ENCODE peak calls at places on chromosome 12, in six cellular contexts. Q is psoas muscle, E is PC-9, M is A549, U is esophagus muscularis mucosa, A is Caco-2. H is an unnamed sample. For H3K4me1, the result is how much of the 10 kb centered on the place peaks cover.

GRCh38 chr12:68835333-68835908 is 27.4 kb downstream of the MDM2 start:
- DNase-seq in M (no peak), E (no peak), Q (no peak), U (no peak), A (no peak), H (no peak)

GRCh38 chr12:26187429-26187828 is 7.9 kb upstream of the SSPN start:
- DNase-seq in Q (no peak), U (no peak), E (no peak), M (no peak), A (no peak), H (no peak)

GRCh38 chr12:47825239-47825639 is 5.5 kb upstream of the HDAC7 start:
- DNase-seq in Q (peak), E (peak), U (no peak), A (no peak), M (peak), H (no peak)

GRCh38 chr12:76030378-76031080 is 1.0 kb downstream of the PHLDA1 start:
- DNase-seq in Q (peak), E (peak), A (no peak), M (no peak), U (peak), H (no peak)

GRCh38 chr12:22533155-22533554 is 11.2 kb downstream of the C2CD5 start:
- DNase-seq in U (no peak), Q (no peak), M (no peak), A (no peak), E (no peak), H (no peak)

GRCh38 chr12:44565163-44565562 is 311.0 kb downstream of the NELL2 start:
- DNase-seq in U (no peak), A (no peak), M (no peak), E (no peak), Q (no peak), H (no peak)

GRCh38 chr12:94545937-94546771 is 86.5 kb upstream of the CEP83 start:
- DNase-seq in M (peak), E (peak), A (peak), Q (no peak), U (no peak), H (peak)

GRCh38 chr12:23238957-23239356 is 614.0 kb downstream of the ETNK1 start:
- DNase-seq in A (no peak), Q (no peak), E (no peak), M (no peak), U (no peak), H (no peak)

GRCh38 chr12:132171293-132171967 is 27.2 kb downstream of the NOC4L start:
- DNase-seq in A (no peak), U (no peak), E (no peak), M (no peak), Q (no peak), H (no peak)

GRCh38 chr12:68617160-68617926 is 6.6 kb downstream of the RAP1B start:
- DNase-seq in M (no peak), A (no peak), Q (no peak), E (no peak), U (no peak), H (no peak)

GRCh38 chr12:121576851-121577391 is 3.9 kb downstream of the KDM2B start:
- DNase-seq in E (peak), Q (no peak), U (no peak), M (no peak), A (no peak), H (peak)

GRCh38 chr12:18723752-18724151 is 14.1 kb downstream of the PLCZ1 start:
- DNase-seq in A (no peak), Q (no peak), E (peak), U (no peak), M (peak), H (peak)

GRCh38 chr12:121295746-121296617 is 527 bp downstream of the CAMKK2 start:
- DNase-seq in M (peak), A (peak), U (no peak), Q (peak), E (no peak), H (no peak)

GRCh38 chr12:42705863-42706262 is 116.3 kb upstream of the PRICKLE1 start:
- DNase-seq in U (no peak), A (no peak), M (no peak), E (no peak), Q (peak), H (peak)

GRCh38 chr12:89058393-89058792 is 293.9 kb downstream of the DUSP6 start:
- DNase-seq in U (no peak), M (no peak), E (no peak), A (no peak), Q (no peak), H (no peak)

GRCh38 chr12:11026118-11026517 is 3.7 kb upstream of the TAS2R19 start:
- DNase-seq in U (no peak), Q (no peak), M (no peak), A (no peak), E (no peak), H (no peak)

GRCh38 chr12:64658892-64659481 is 48.7 kb downstream of the RASSF3 start:
- DNase-seq in M (no peak), Q (no peak), U (no peak), E (no peak), A (no peak), H (no peak)

GRCh38 chr12:127928615-127929014 is 338.4 kb upstream of the TMEM132C start:
- DNase-seq in Q (no peak), M (no peak), A (no peak), E (no peak), U (no peak), H (no peak)

DNA sequence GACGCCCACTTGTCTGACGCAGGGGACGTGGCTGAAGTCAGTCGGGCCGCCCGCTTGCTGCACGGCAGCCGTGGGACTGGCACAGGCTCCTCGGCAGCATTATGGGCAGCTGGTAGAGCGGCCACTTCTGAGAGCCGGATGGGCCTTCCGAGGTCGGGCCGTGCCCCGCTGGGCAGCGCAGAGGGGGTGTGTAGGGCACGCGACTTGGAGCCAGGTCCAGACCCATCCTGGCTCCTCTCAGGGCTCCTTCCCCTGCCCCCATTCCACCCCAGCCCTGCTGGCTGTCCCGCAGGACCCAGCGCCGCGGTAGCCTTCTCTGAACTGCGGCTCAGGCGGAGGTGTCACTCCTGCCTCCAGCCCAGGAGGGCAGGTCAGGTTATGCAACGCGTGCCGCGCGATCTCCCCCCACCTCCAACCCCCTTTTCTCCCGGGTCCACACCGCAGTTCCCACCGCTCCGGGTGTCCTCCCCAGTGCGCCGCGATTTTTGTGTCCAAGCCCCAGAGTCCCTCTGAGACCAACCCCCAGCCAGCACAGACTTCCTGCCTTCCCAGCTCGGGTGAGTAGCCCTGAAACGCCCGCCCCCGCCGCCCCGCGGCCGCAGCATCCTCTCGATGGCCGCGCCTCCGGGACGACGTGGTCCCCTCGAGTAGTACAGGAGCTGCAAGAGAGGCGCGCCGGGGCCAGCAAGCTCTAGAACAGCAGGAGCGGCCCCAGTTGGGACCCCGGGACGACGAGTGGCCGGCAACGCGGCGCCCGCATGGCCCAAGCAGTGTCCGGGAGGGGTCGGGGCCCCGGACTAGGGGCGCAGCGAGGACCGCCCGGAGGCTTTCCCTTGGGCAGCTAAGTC is 41.1 kb upstream of the CAPRIN2 start:
- DNase-seq in M (peak), U (no peak), E (peak), A (peak), Q (peak), H (peak)
- TF ChIP-seq CTCF in M (no peak), U (no peak), E (no peak), A (no peak), Q (peak), H (no peak)

GRCh38 chr12:52291267-52291935 is at the start of gene KRT81:
- DNase-seq in A (no peak), E (no peak), U (no peak), Q (no peak), M (no peak), H (no peak)
- H3K4me1 ChIP-seq in A (under half), E (under half), U (under half), Q (under half), M (under half), H (under half)

DNA sequence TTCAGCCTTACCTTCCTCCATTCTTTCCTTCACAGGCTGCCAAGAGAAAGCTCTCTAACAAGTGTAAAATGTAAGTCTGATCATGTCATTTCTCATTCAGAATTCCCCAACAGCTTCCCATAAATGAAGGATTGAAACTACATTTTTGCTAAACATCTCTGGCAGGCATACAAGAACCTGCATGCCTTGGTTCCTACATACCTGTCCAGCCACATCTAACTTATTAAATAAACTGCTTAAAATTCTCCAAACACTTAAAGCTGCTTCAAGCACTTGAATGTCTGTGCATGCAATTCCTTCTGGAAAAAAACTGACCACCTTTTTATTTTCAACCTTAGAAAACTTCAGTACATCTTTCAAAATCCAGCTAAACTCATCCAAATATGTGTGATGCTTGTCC is 84.4 kb upstream of the DCN start:
- DNase-seq in M (no peak), A (no peak), Q (no peak), E (no peak), U (no peak), H (peak)
- TF ChIP-seq CTCF in M (no peak), A (no peak), Q (no peak), E (no peak), U (no peak), H (no peak)

GRCh38 chr12:116425256-116426193 is 133.7 kb upstream of the MAP1LC3B2 start:
- DNase-seq in M (no peak), E (no peak), U (no peak), Q (no peak), A (no peak), H (no peak)

GRCh38 chr12:116427200-116427932 is 131.8 kb upstream of the MAP1LC3B2 start:
- DNase-seq in M (peak), U (no peak), Q (no peak), E (peak), A (peak), H (peak)

GRCh38 chr12:116430911-116431565 is 128.1 kb upstream of the MAP1LC3B2 start:
- DNase-seq in Q (no peak), E (no peak), M (no peak), U (no peak), A (no peak), H (no peak)

GRCh38 chr12:116423053-116423452 is 136.1 kb upstream of the MAP1LC3B2 start:
- DNase-seq in Q (no peak), A (no peak), E (no peak), M (no peak), U (no peak), H (no peak)

GRCh38 chr12:116426391-116427136 is 132.6 kb upstream of the MAP1LC3B2 start:
- DNase-seq in M (peak), E (peak), U (peak), Q (peak), A (peak), H (peak)
- H3K4me1 ChIP-seq in M (under half), E (half or more), U (under half), Q (under half), A (under half), H (under half)

GRCh38 chr12:103181366-103182152 is 224.1 kb downstream of the ASCL1 start:
- DNase-seq in E (no peak), Q (no peak), U (no peak), M (no peak), A (no peak), H (no peak)
- TF ChIP-seq CTCF in E (no peak), Q (no peak), U (no peak), M (no peak), A (no peak), H (no peak)

GRCh38 chr12:6360578-6361490 is 14.5 kb downstream of the SCNN1A start:
- DNase-seq in M (no peak), Q (no peak), A (no peak), E (no peak), U (no peak), H (no peak)
- H3K4me1 ChIP-seq in M (under half), Q (under half), A (under half), E (under half), U (under half), H (under half)

GRCh38 chr12:56565510-56566101 is 44.0 kb downstream of the RBMS2 start:
- DNase-seq in A (no peak), M (peak), U (no peak), Q (peak), E (no peak), H (no peak)
- TF ChIP-seq CTCF in A (no peak), M (no peak), U (no peak), Q (no peak), E (no peak), H (no peak)

DNA sequence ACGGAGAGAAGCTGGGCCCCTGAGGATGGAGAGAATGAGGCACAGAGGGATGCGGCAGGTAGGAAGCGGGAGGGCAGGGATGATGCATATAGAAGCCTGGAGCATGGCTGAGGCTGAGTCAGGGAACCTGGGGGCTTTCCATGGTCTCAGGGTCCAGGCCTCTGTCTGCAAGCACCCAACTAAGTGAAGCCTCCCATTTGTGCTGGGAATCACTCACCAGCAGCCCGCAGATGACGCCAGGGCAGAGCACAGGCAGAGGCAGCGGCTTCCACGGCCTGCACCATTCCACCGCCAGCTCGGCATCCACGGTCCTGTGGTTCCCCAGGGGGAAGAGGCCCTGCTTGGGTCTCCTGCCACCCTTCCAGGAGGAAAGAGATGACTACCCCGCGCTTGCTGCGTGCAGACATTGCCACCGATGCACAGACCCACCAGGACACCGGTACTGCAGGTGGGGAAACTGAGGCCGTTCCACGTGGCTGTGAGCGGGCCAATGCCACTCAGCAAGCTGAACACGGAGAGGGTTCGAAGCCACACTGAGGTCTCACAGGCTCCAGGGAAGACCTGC is 75.5 kb downstream of the NCOR2 start:
- DNase-seq in M (no peak), A (no peak), U (no peak), Q (no peak), E (no peak), H (no peak)
- H3K4me1 ChIP-seq in M (under half), A (under half), U (half or more), Q (half or more), E (under half), H (under half)

H was measured in foreskin keratinocyte.